ENCODE peak calls at places on chromosomes 7 and 10, in five cellular contexts. K is gastrocnemius medialis, C is brain microvascular endothelial cell, I is A549, J is coronary artery. U is an unnamed sample.

GRCh38 chr10:132458595-132459251 is 61.7 kb downstream of the PWWP2B start:
- DNase-seq in K (no peak), C (no peak), I (peak; percentile 61), J (no peak), U (no peak)

GRCh38 chr7:491292-491957 is 28.2 kb downstream of the PDGFA start:
- DNase-seq in K (no peak), C (no peak), I (no peak), J (no peak), U (no peak)

GRCh38 chr7:37488163-37488759 is 39.6 kb upstream of the ELMO1 start:
- DNase-seq in K (no peak), C (no peak), I (no peak), J (no peak), U (no peak)

GRCh38 chr10:94205370-94205930 is 157.3 kb downstream of the NOC3L start:
- DNase-seq in K (no peak), C (no peak), I (no peak), J (no peak), U (no peak)

GRCh38 chr10:119025776-119026175 is 3.7 kb upstream of the NANOS1 start:
- DNase-seq in K (no peak), C (no peak), I (no peak), J (no peak), U (no peak)

GRCh38 chr7:97499204-97499603 is 232.7 kb upstream of the TAC1 start:
- DNase-seq in K (no peak), C (peak; percentile 1), I (peak; percentile 21), J (no peak), U (no peak)

GRCh38 chr7:142153400-142153799 is 41.9 kb downstream of the MGAM2 start:
- DNase-seq in K (no peak), C (peak; percentile 17), I (peak; percentile 46), J (no peak), U (no peak)

GRCh38 chr7:22093003-22093402 is 147.3 kb upstream of the CDCA7L start:
- DNase-seq in K (no peak), C (peak; percentile 10), I (no peak), J (peak; percentile 40), U (no peak)

GRCh38 chr7:46745700-46746090 is 824.6 kb upstream of the IGFBP3 start:
- DNase-seq in K (no peak), C (no peak), I (no peak), J (no peak), U (no peak)

GRCh38 chr10:113665806-113666354 is 2.0 kb upstream of the NRAP start:
- DNase-seq in K (peak; percentile 61), C (peak; percentile 94), I (no peak), J (no peak), U (peak; percentile 68)

GRCh38 chr7:74187915-74188675 is 13.9 kb downstream of the EIF4H start:
- DNase-seq in K (peak; percentile 36), C (no peak), I (no peak), J (no peak), U (no peak)

GRCh38 chr7:129189661-129190310 is 1.4 kb downstream of the SMO start:
- DNase-seq in K (no peak), C (no peak), I (no peak), J (no peak), U (no peak)

GRCh38 chr7:19119901-19120486 is 2.6 kb upstream of the TWIST1 start:
- DNase-seq in K (no peak), C (no peak), I (no peak), J (no peak), U (no peak)

GRCh38 chr7:19119372-19119771 is 1.9 kb upstream of the TWIST1 start:
- DNase-seq in K (no peak), C (no peak), I (no peak), J (no peak), U (no peak)

GRCh38 chr7:19117870-19118608 is 603 bp upstream of the TWIST1 start:
- DNase-seq in K (no peak), C (peak; percentile 2), I (no peak), J (no peak), U (no peak)

GRCh38 chr7:19118896-19119301 is 1.5 kb upstream of the TWIST1 start:
- DNase-seq in K (no peak), C (no peak), I (no peak), J (no peak), U (no peak)

DNA sequence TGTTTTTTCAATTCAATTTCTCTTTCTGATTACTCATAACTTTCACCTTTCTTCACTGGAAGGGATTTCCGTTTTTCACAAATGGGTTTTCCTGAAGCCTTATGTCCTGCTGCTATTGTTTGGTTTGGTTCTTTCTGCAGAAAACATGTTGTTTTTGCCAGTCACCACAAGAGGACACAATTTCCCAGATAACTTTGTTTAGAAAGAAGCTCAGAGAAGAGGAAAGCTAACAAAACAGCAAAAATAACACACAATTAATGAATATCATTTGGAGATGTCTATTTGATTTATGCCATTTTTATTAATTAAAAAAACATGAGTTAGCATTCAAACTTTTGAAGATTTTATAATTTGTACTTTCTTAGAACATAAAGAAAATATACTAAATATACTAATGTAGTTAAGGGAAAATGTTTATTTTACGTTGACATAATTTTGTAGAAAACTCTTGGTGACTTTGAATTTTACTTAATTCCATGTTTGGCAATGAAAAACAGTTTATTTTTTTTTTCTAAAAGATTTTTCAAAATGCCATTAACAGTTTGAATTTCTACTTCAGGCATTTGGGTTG is 4.7 kb upstream of the TWIST1 start:
- DNase-seq in K (no peak), C (peak; percentile 47), I (peak; percentile 23), J (no peak), U (no peak)
- TF ChIP-seq CTCF in K (peak; percentile 28), C (peak; percentile 72), I (peak; percentile 71), J (peak; percentile 18), U (peak; percentile 94)

GRCh38 chr7:3259711-3260424 is 41.2 kb upstream of the SDK1 start:
- DNase-seq in K (no peak), C (peak; percentile 80), I (no peak), J (no peak), U (peak; percentile 26)
- H3K4me3 ChIP-seq in K (peak overlapping the region; percentile 69), C (peak overlapping the region; percentile 51), I (no peak overlapping the region), J (peak overlapping the region; percentile 69), U (peak overlapping the region; percentile 53)

GRCh38 chr10:96288151-96288621 is 16.0 kb upstream of the DNTT start:
- DNase-seq in K (no peak), C (no peak), I (no peak), J (no peak), U (no peak)
- H3K27ac ChIP-seq in K (no peak overlapping the region), C (no peak overlapping the region), I (no peak overlapping the region), J (no peak overlapping the region), U (no peak overlapping the region)

GRCh38 chr7:152025937-152026890 is 740 bp downstream of the GALNT11 start:
- DNase-seq in K (no peak), C (no peak), I (no peak), J (no peak), U (no peak)
- TF ChIP-seq CTCF in K (no peak), C (no peak), I (no peak), J (no peak), U (no peak)

GRCh38 chr7:158246272-158246959 is 341.2 kb downstream of the PTPRN2 start:
- DNase-seq in K (no peak), C (no peak), I (no peak), J (peak; percentile 55), U (no peak)
- H3K4me3 ChIP-seq in K (no peak overlapping the region), C (no peak overlapping the region), I (no peak overlapping the region), J (no peak overlapping the region), U (no peak overlapping the region)

GRCh38 chr7:105305633-105306032 is 83.1 kb downstream of the SRPK2 start:
- DNase-seq in K (no peak), C (no peak), I (no peak), J (no peak), U (no peak)

GRCh38 chr7:105306160-105306784 is 82.4 kb downstream of the SRPK2 start:
- DNase-seq in K (no peak), C (no peak), I (no peak), J (no peak), U (no peak)

GRCh38 chr7:105304040-105304895 is 84.5 kb downstream of the SRPK2 start:
- DNase-seq in K (no peak), C (peak; percentile 4), I (no peak), J (no peak), U (peak; percentile 7)

GRCh38 chr7:105309235-105310156 is 79.2 kb downstream of the SRPK2 start:
- DNase-seq in K (no peak), C (peak; percentile 6), I (no peak), J (no peak), U (no peak)

GRCh38 chr7:105307163-105307672 is 81.5 kb downstream of the SRPK2 start:
- DNase-seq in K (no peak), C (no peak), I (no peak), J (no peak), U (no peak)
- H3K27ac ChIP-seq in K (no peak overlapping the region), C (no peak overlapping the region), I (no peak overlapping the region), J (no peak overlapping the region), U (no peak overlapping the region)

DNA sequence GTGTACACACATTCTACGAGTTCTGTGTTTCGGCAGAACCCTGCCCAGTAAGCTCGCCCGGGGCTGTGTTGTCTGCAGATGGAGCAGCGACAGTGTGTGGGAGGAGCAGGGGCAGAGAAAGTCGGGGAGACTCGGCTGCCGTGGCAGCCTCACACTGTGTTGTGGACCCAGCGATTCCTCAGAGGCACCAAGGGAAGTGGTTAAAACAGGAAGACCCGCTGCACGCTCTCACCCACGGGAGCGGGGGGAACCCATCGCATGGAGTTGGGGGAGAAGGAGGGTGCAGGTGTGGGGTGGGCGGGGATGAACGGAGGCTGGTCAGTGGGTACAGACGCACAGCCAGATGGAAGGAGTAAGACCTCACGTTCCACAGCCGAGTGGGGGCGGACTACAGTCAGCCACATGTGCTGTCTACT is 250.2 kb downstream of the ELFN1 start:
- DNase-seq in K (no peak), C (no peak), I (no peak), J (no peak), U (no peak)
- TF ChIP-seq CTCF in K (no peak), C (no peak), I (no peak), J (no peak), U (no peak)

U was measured in AG04450.